ENCODE peak calls at places on chromosomes 7 and 10, in four cellular contexts. I is bronchial epithelial cell, T is cardiac muscle cell, V is heart left ventricle. A is an unnamed sample.

GRCh38 chr7:42135728-42136127 is 101.3 kb downstream of the GLI3 start:
- DNase-seq in I (no peak), T (no peak), V (no peak), A (no peak)

GRCh38 chr10:110434477-110435096 is 63.1 kb upstream of the DUSP5 start:
- DNase-seq in I (no peak), T (no peak), V (no peak), A (no peak)

GRCh38 chr7:29968683-29969457 is 20.7 kb downstream of the SCRN1 start:
- DNase-seq in I (no peak), T (peak), V (no peak), A (peak)

GRCh38 chr10:124685251-124685650 is 58.9 kb downstream of the FAM53B start:
- DNase-seq in I (no peak), T (no peak), V (peak), A (no peak)

GRCh38 chr7:139915864-139916716 is 87.0 kb downstream of the TBXAS1 start:
- DNase-seq in I (peak), T (peak), V (peak), A (peak)

GRCh38 chr10:11171452-11171851 is 153.8 kb downstream of the CELF2 start:
- DNase-seq in I (no peak), T (no peak), V (no peak), A (no peak)

GRCh38 chr10:36188054-36188453 is 546.0 kb upstream of the FZD8 start:
- DNase-seq in I (no peak), T (peak), V (peak), A (no peak)

GRCh38 chr7:80941206-80941758 is 22.4 kb upstream of the SEMA3C start:
- DNase-seq in I (peak), T (peak), V (no peak), A (peak)

GRCh38 chr10:116418394-116418793 is 9.3 kb upstream of the PNLIPRP3 start:
- DNase-seq in I (no peak), T (no peak), V (no peak), A (no peak)

GRCh38 chr7:40945788-40946187 is 757.1 kb downstream of the INHBA start:
- DNase-seq in I (peak), T (no peak), V (no peak), A (no peak)

GRCh38 chr10:62045765-62046521 is 144.4 kb downstream of the ARID5B start:
- DNase-seq in I (peak), T (peak), V (no peak), A (peak)

GRCh38 chr7:23277359-23277989 is 21.7 kb upstream of the MALSU1 start:
- DNase-seq in I (peak), T (peak), V (no peak), A (peak)

GRCh38 chr7:101390901-101391301 is 28.2 kb downstream of the COL26A1 start:
- DNase-seq in I (no peak), T (peak), V (peak), A (peak)

GRCh38 chr10:30398788-30399187 is 35.2 kb upstream of the MAP3K8 start:
- DNase-seq in I (no peak), T (no peak), V (no peak), A (no peak)

GRCh38 chr7:117095055-117095454 is 141.8 kb downstream of the ST7 start:
- DNase-seq in I (no peak), T (no peak), V (no peak), A (no peak)

GRCh38 chr10:31051703-31052102 is 20.0 kb upstream of the ZNF438 start:
- DNase-seq in I (peak), T (peak), V (no peak), A (no peak)

GRCh38 chr7:86784765-86785164 is 141.1 kb downstream of the GRM3 start:
- DNase-seq in I (no peak), T (no peak), V (no peak), A (no peak)

GRCh38 chr10:14250496-14250895 is 80.2 kb downstream of the FRMD4A start:
- DNase-seq in I (no peak), T (no peak), V (no peak), A (no peak)

GRCh38 chr7:14210075-14210474 is 220.6 kb upstream of the ETV1 start:
- DNase-seq in I (no peak), T (no peak), V (no peak), A (no peak)

GRCh38 chr10:29240991-29241660 is 47.7 kb upstream of the LYZL1 start:
- DNase-seq in I (no peak), T (no peak), V (no peak), A (no peak)

GRCh38 chr7:92061154-92061553 is 73.1 kb downstream of the CYP51A1 start:
- DNase-seq in I (peak), T (no peak), V (peak), A (no peak)

GRCh38 chr10:77550378-77550777 is 87.2 kb downstream of the KCNMA1 start:
- DNase-seq in I (no peak), T (no peak), V (no peak), A (no peak)

GRCh38 chr10:24503627-24504320 is 219.9 kb downstream of the ARHGAP21 start:
- DNase-seq in I (peak), T (peak), V (no peak), A (peak)

GRCh38 chr10:61617586-61617985 is 45.1 kb upstream of the CABCOCO1 start:
- DNase-seq in I (no peak), T (no peak), V (no peak), A (peak)

GRCh38 chr10:67308912-67309311 is 383.1 kb downstream of the LRRTM3 start:
- DNase-seq in I (no peak), T (no peak), V (no peak), A (no peak)

GRCh38 chr10:123150986-123151738 is 3.0 kb upstream of the BUB3 start:
- DNase-seq in I (no peak), T (no peak), V (no peak), A (no peak)

GRCh38 chr7:67855322-67855721 is 858.7 kb downstream of the TYW1 start:
- DNase-seq in I (no peak), T (no peak), V (no peak), A (no peak)

GRCh38 chr7:91598791-91599190 is 281.7 kb downstream of the MTERF1 start:
- DNase-seq in I (no peak), T (no peak), V (no peak), A (no peak)

GRCh38 chr10:12483996-12484944 is 134.9 kb downstream of the CAMK1D start:
- DNase-seq in I (no peak), T (no peak), V (no peak), A (peak)

GRCh38 chr10:12482586-12482985 is 133.2 kb downstream of the CAMK1D start:
- DNase-seq in I (no peak), T (no peak), V (no peak), A (no peak)

GRCh38 chr10:12487366-12487765 is 138.0 kb downstream of the CAMK1D start:
- DNase-seq in I (no peak), T (no peak), V (no peak), A (no peak)

GRCh38 chr10:12481956-12482355 is 132.6 kb downstream of the CAMK1D start:
- DNase-seq in I (no peak), T (no peak), V (no peak), A (no peak)

GRCh38 chr10:12484945-12485805 is 135.8 kb downstream of the CAMK1D start:
- DNase-seq in I (no peak), T (peak), V (peak), A (peak)
- TF ChIP-seq CTCF in I (peak), T (no peak), V (no peak), A (no peak)

GRCh38 chr7:46152671-46153070 is 231.6 kb upstream of the IGFBP3 start:
- DNase-seq in I (no peak), T (no peak), V (no peak), A (no peak)
- TF ChIP-seq CTCF in I (no peak), T (no peak), V (no peak), A (no peak)

GRCh38 chr7:44819292-44819691 is 22.8 kb downstream of the PPIA start:
- DNase-seq in I (no peak), T (no peak), V (no peak), A (no peak)

GRCh38 chr7:44811571-44811970 is 15.1 kb downstream of the PPIA start:
- DNase-seq in I (no peak), T (no peak), V (no peak), A (no peak)

GRCh38 chr7:44811093-44811492 is 14.6 kb downstream of the PPIA start:
- DNase-seq in I (peak), T (no peak), V (no peak), A (no peak)

GRCh38 chr7:44814956-44815355 is 18.5 kb downstream of the PPIA start:
- DNase-seq in I (no peak), T (no peak), V (no peak), A (peak)
- TF ChIP-seq CTCF in I (no peak), T (no peak), V (no peak), A (no peak)

GRCh38 chr7:104098890-104099289 is 108.9 kb downstream of the ORC5 start:
- DNase-seq in I (no peak), T (no peak), V (no peak), A (no peak)

GRCh38 chr7:104093127-104093526 is 103.7 kb upstream of the RELN start:
- DNase-seq in I (no peak), T (no peak), V (no peak), A (no peak)

DNA sequence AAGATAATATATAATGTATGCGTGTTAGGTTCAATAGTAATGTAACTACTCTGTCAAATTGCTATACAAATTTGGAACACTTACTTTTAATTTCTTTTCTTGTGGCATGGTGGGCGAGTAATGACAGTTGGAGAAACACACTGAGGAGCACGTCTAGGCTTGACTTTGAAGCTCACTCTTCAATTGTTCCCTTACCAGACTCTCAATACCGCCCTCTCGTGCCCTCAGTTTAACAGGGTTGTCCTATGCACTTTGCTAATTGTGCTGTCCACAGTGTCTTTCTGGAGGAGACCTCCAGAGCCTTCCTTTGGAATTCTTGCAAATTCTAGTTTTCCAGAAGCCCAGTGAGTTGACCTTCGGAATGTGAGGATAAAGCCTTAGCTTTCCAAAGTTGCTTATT is 107.2 kb upstream of the RELN start:
- DNase-seq in I (peak), T (peak), V (no peak), A (peak)
- TF ChIP-seq CTCF in I (peak), T (peak), V (no peak), A (peak)

GRCh38 chr7:875051-875450 is 1.3 kb upstream of the GET4 start:
- DNase-seq in I (no peak), T (no peak), V (no peak), A (no peak)

GRCh38 chr7:877312-878232 is 1.2 kb downstream of the GET4 start:
- DNase-seq in I (no peak), T (no peak), V (no peak), A (no peak)

GRCh38 chr7:875476-876076 is 778 bp upstream of the GET4 start:
- DNase-seq in I (no peak), T (no peak), V (no peak), A (no peak)

GRCh38 chr7:876972-877311 is 588 bp downstream of the GET4 start:
- DNase-seq in I (no peak), T (peak), V (no peak), A (peak)

GRCh38 chr7:876077-876971 is at the start of gene GET4:
- DNase-seq in I (peak), T (peak), V (peak), A (peak)
- TF ChIP-seq CTCF in I (peak), T (peak), V (no peak), A (peak)

GRCh38 chr7:143320620-143321019 is 4.7 kb downstream of the CLCN1 start:
- DNase-seq in I (no peak), T (no peak), V (no peak), A (no peak)

GRCh38 chr7:143316492-143316891 is 581 bp downstream of the CLCN1 start:
- DNase-seq in I (no peak), T (no peak), V (no peak), A (no peak)

GRCh38 chr7:143315782-143316181 is at the start of gene CLCN1:
- DNase-seq in I (no peak), T (no peak), V (no peak), A (no peak)

GRCh38 chr7:143321242-143321641 is 5.3 kb downstream of the CLCN1 start:
- DNase-seq in I (no peak), T (no peak), V (no peak), A (no peak)

GRCh38 chr7:143318661-143319060 is 2.8 kb downstream of the CLCN1 start:
- DNase-seq in I (peak), T (peak), V (peak), A (peak)
- TF ChIP-seq CTCF in I (peak), T (no peak), V (no peak), A (no peak)

GRCh38 chr7:151694828-151695580 is 175.3 kb upstream of the RHEB start:
- DNase-seq in I (no peak), T (no peak), V (peak), A (no peak)
- TF ChIP-seq CTCF in I (no peak), T (no peak), V (no peak), A (no peak)

GRCh38 chr10:94042001-94042813 is 48.5 kb downstream of the PLCE1 start:
- DNase-seq in I (peak), T (peak), V (no peak), A (peak)
- TF ChIP-seq CTCF in I (peak), T (peak), V (no peak), A (no peak)

DNA sequence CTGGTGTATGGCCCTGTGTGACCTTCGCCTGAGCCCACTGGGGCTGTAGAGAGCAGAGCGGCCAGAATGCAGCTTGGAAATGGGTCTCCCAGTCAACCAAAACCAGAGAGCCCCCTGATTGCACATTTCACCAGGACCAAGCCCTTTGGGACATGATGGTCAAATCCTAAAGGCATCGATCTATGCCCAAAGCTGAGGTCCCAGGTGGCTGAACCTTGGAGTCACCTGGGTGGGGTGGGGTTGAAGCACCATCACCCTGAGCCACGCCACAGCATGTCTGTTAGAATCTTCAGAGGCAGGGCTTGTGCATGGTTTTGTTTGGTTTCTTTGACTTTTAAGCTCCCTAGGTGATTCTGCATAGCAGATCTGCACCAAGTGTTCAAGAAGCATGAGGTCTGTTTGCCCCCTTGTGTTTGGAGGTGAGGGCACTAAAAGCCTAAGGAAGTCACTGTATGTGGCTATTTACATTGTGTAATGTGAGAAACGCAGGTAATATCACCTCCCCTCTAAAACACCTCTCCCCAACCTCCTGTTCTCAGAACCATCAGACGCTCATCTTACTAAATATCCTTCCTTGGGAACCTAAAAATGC is 9.6 kb downstream of the PKD1L1 start:
- DNase-seq in I (no peak), T (no peak), V (no peak), A (no peak)
- TF ChIP-seq CTCF in I (no peak), T (peak), V (no peak), A (peak)

A was measured in fibroblast of villous mesenchyme.